ENCODE peak calls at places on chromosomes 11 and 22, in five cellular contexts. L is lower lobe of right lung, Z is neuronal stem cell, G is left colon, J is fibroblast of lung. W is an unnamed sample.

GRCh38 chr11:69121621-69122336 is 34.0 kb upstream of the SMIM38 start:
- DNase-seq in L (no peak), Z (no peak), G (no peak), J (no peak), W (no peak)

GRCh38 chr11:93952082-93952780 is 68.9 kb upstream of the HEPHL1 start:
- DNase-seq in L (no peak), Z (no peak), G (no peak), J (no peak), W (no peak)

GRCh38 chr11:92552942-92553341 is 328.3 kb downstream of the FAT3 start:
- DNase-seq in L (no peak), Z (no peak), G (no peak), J (peak; percentile 31), W (no peak)

GRCh38 chr11:629237-629583 is 2.2 kb upstream of the SCT start:
- DNase-seq in L (no peak), Z (no peak), G (peak; percentile 16), J (no peak), W (no peak)

GRCh38 chr11:11265994-11266606 is 87.0 kb downstream of the CSNK2A3 start:
- DNase-seq in L (peak; percentile 60), Z (peak; percentile 42), G (peak; percentile 68), J (no peak), W (peak; percentile 59)

GRCh38 chr22:50695421-50696250 is 23.0 kb downstream of the SHANK3 start:
- DNase-seq in L (peak; percentile 30), Z (no peak), G (no peak), J (no peak), W (peak; percentile 29)

GRCh38 chr11:94303884-94304459 is 408 bp upstream of the IZUMO1R start:
- DNase-seq in L (no peak), Z (no peak), G (no peak), J (no peak), W (no peak)

GRCh38 chr22:49858827-49859226 is 5.2 kb downstream of the ZBED4 start:
- DNase-seq in L (no peak), Z (no peak), G (no peak), J (no peak), W (no peak)

GRCh38 chr11:87662287-87662686 is 513.0 kb downstream of the RAB38 start:
- DNase-seq in L (no peak), Z (no peak), G (no peak), J (no peak), W (no peak)

GRCh38 chr11:114610984-114611944 is 15.7 kb upstream of the NXPE4 start:
- DNase-seq in L (no peak), Z (no peak), G (no peak), J (peak; percentile 1), W (no peak)

GRCh38 chr11:102661040-102661439 is 35.9 kb upstream of the MMP20 start:
- DNase-seq in L (no peak), Z (no peak), G (no peak), J (no peak), W (no peak)

GRCh38 chr11:14036495-14036894 is 74.0 kb downstream of the SPON1 start:
- DNase-seq in L (no peak), Z (no peak), G (no peak), J (no peak), W (no peak)

GRCh38 chr11:70510571-70510970 is 112.2 kb downstream of the CTTN start:
- DNase-seq in L (no peak), Z (no peak), G (no peak), J (no peak), W (peak; percentile 12)

GRCh38 chr11:73228268-73229134 is 10.4 kb downstream of the P2RY2 start:
- DNase-seq in L (no peak), Z (no peak), G (peak; percentile 5), J (no peak), W (peak; percentile 22)

GRCh38 chr11:67372232-67372992 is 986 bp downstream of the CLCF1 start:
- DNase-seq in L (peak; percentile 67), Z (no peak), G (peak; percentile 66), J (no peak), W (no peak)

GRCh38 chr22:38869663-38870062 is 2.4 kb downstream of the CBX6 start:
- DNase-seq in L (peak; percentile 24), Z (no peak), G (no peak), J (no peak), W (no peak)

GRCh38 chr11:62552931-62553838 is 6.6 kb upstream of the AHNAK start:
- DNase-seq in L (peak; percentile 92), Z (no peak), G (peak; percentile 87), J (peak; percentile 96), W (peak; percentile 94)

GRCh38 chr11:85746640-85747039 is 60.6 kb upstream of the CCDC89 start:
- DNase-seq in L (no peak), Z (no peak), G (no peak), J (no peak), W (no peak)

GRCh38 chr11:33177676-33178336 is 16.5 kb upstream of the CSTF3 start:
- DNase-seq in L (no peak), Z (no peak), G (no peak), J (no peak), W (no peak)

GRCh38 chr11:59295435-59295834 is 63.3 kb upstream of the OR5AN1 start:
- DNase-seq in L (no peak), Z (no peak), G (no peak), J (no peak), W (no peak)

GRCh38 chr11:115085461-115086220 is 407.3 kb downstream of the NXPE2 start:
- DNase-seq in L (no peak), Z (no peak), G (no peak), J (no peak), W (no peak)

GRCh38 chr11:105697291-105697690 is 87.4 kb downstream of the GRIA4 start:
- DNase-seq in L (no peak), Z (no peak), G (no peak), J (no peak), W (no peak)

GRCh38 chr22:32796865-32797573 is 4.5 kb upstream of the TIMP3 start:
- DNase-seq in L (peak; percentile 71), Z (peak; percentile 48), G (peak; percentile 64), J (peak; percentile 85), W (peak; percentile 76)

W was measured in aorta.